ENCODE peak calls at places on chromosomes 2 and 18, in four cellular contexts. B is tibial artery, R is psoas muscle, Y is fibroblast of lung. K is an unnamed sample.

GRCh38 chr2:98910349-98911125 is 25.5 kb downstream of the CRACDL start:
- DNase-seq in B (no peak), Y (no peak), R (no peak), K (no peak)

GRCh38 chr2:45816273-45816672 is 164.8 kb downstream of the PRKCE start:
- DNase-seq in B (peak; percentile 47), R (no peak), Y (peak; percentile 73), K (no peak)

GRCh38 chr18:27226556-27227075 is 41.5 kb upstream of the CHST9 start:
- DNase-seq in Y (no peak), R (no peak), B (no peak), K (no peak)

GRCh38 chr18:80210312-80211083 is 36.8 kb downstream of the PARD6G start:
- DNase-seq in R (no peak), B (no peak), Y (peak; percentile 22), K (no peak)

GRCh38 chr2:113068706-113069485 is 1.1 kb downstream of the IL1F10 start:
- DNase-seq in R (no peak), B (no peak), Y (no peak), K (no peak)

GRCh38 chr2:66494708-66495107 is 59.8 kb downstream of the MEIS1 start:
- DNase-seq in B (peak; percentile 63), Y (peak; percentile 94), R (peak; percentile 62), K (no peak)

GRCh38 chr18:65544701-65545100 is 206.1 kb upstream of the CDH7 start:
- DNase-seq in R (no peak), Y (no peak), B (no peak), K (no peak)

GRCh38 chr2:144084114-144084661 is 435.7 kb downstream of the ZEB2 start:
- DNase-seq in Y (peak; percentile 68), B (no peak), R (no peak), K (no peak)

GRCh38 chr2:96870631-96871255 is 863 bp upstream of the SEMA4C start:
- DNase-seq in B (peak; percentile 61), R (no peak), Y (no peak), K (no peak)

GRCh38 chr2:142675398-142675797 is 202.1 kb upstream of the KYNU start:
- DNase-seq in R (no peak), B (no peak), Y (peak; percentile 4), K (no peak)

GRCh38 chr2:796151-796955 is 119.1 kb upstream of the TMEM18 start:
- DNase-seq in R (no peak), Y (no peak), B (no peak), K (no peak)

GRCh38 chr2:127663566-127664064 is 11.7 kb downstream of the LIMS2 start:
- DNase-seq in Y (no peak), R (no peak), B (no peak), K (no peak)

GRCh38 chr2:176584333-176584732 is 315.1 kb downstream of the MTX2 start:
- DNase-seq in B (no peak), R (no peak), Y (no peak), K (no peak)

GRCh38 chr2:188622898-188623297 is 331.2 kb downstream of the GULP1 start:
- DNase-seq in B (no peak), Y (no peak), R (no peak), K (no peak)

GRCh38 chr2:240997856-240998705 is at the start of gene SNED1:
- DNase-seq in Y (peak; percentile 85), R (peak; percentile 95), B (peak; percentile 89), K (peak; percentile 94)

GRCh38 chr2:3728104-3729054 is 25.0 kb downstream of the DCDC2C start:
- DNase-seq in B (no peak), Y (peak; percentile 76), R (no peak), K (no peak)

GRCh38 chr2:232721882-232722281 is 24.8 kb downstream of the GIGYF2 start:
- DNase-seq in B (no peak), Y (no peak), R (no peak), K (no peak)

GRCh38 chr2:225400060-225400511 is 576 bp downstream of the NYAP2 start:
- DNase-seq in R (no peak), B (no peak), Y (peak; percentile 53), K (no peak)

GRCh38 chr2:237283136-237283928 is 130.6 kb downstream of the COL6A3 start:
- DNase-seq in Y (peak; percentile 70), R (no peak), B (no peak), K (no peak)

GRCh38 chr2:71474116-71474743 is 20.9 kb downstream of the DYSF start:
- DNase-seq in Y (no peak), B (no peak), R (no peak), K (no peak)

GRCh38 chr2:31138037-31138962 is at the start of gene GALNT14:
- DNase-seq in B (peak; percentile 27), R (peak; percentile 71), Y (peak; percentile 19), K (peak; percentile 48)

GRCh38 chr2:128613876-128614275 is 295.2 kb upstream of the HS6ST1 start:
- DNase-seq in B (no peak), Y (no peak), R (peak; percentile 4), K (peak; percentile 9)

GRCh38 chr2:210224660-210225460 is at the start of gene ACADL:
- DNase-seq in B (peak; percentile 69), Y (peak; percentile 14), R (peak; percentile 85), K (peak; percentile 90)

GRCh38 chr18:62878305-62878704 is 163.0 kb downstream of the PHLPP1 start:
- DNase-seq in R (no peak), B (no peak), Y (no peak), K (no peak)

DNA sequence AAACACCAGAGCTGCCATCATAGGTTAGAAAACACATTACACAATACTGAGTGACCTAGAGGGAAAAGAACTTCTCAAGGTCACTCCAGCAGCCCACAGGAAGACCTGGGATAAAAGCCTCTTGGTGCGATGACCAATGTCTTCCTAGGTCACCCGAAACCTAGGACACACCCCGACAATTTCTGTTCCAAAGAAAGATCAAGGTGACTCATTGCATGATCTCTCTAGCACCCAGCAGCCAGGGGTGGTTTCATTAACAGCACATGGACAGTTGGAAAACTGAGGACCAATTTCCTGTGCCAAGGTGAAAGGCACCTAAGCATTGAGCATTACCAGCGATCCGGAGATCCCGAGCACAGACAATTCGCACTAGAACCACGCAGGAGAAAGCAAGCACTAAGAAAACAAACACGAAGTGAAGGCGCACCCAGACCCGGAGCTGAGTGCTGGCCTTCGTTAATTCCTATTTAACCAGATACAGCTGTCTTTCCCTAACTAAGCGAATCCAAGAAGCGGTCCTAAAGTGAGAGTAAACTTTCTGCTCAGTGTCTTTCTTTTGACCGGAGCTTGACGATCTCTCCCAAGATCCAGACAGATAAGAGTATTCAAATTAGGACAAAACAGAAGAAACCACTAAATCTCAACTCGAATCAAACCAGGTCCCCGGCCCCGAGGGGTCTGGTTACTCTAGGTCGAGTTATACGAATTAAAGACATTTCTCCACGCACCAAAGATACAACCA is 1.4 kb downstream of the CACNB4 start:
- DNase-seq in Y (peak; percentile 32), B (no peak), R (no peak), K (no peak)
- H3K27ac ChIP-seq in Y (no peak overlapping the region), B (peak overlapping the region; percentile 65), R (no peak overlapping the region), K (no peak overlapping the region)

DNA sequence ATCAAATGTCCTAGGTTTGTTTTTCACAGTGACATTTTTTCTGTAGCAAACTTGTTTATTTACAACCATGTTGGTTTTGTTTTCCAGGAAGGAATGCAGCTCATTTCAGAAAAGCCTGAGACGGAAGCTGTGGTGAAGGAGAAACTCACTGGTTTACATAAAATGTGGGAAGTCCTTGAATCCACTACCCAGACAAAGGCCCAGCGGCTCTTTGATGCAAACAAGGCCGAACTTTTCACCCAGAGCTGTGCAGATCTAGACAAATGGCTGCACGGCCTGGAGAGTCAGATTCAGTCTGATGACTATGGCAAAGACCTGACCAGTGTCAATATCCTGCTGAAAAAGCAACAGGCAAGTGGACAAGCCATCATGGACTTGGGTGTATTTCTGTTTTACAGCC is 79.2 kb upstream of the EML6 start:
- DNase-seq in Y (no peak), R (no peak), B (no peak), K (no peak)
- H3K36me3 ChIP-seq in Y (peaks cover 28% of the 10 kb centered on the region), R (peaks cover 73% of the 10 kb centered on the region), B (peaks cover 97% of the 10 kb centered on the region), K (peaks cover 60% of the 10 kb centered on the region)

GRCh38 chr2:172462393-172463381 is 35.3 kb downstream of the ITGA6 start:
- DNase-seq in R (no peak), Y (no peak), B (no peak), K (no peak)
- TF ChIP-seq CTCF in R (no peak), Y (no peak), B (no peak), K (peak; percentile 2)

GRCh38 chr2:202933139-202933510 is 21.1 kb downstream of the CARF start:
- DNase-seq in B (no peak), Y (no peak), R (no peak), K (no peak)
- H3K27ac ChIP-seq in B (no peak overlapping the region), Y (no peak overlapping the region), R (no peak overlapping the region), K (no peak overlapping the region)

DNA sequence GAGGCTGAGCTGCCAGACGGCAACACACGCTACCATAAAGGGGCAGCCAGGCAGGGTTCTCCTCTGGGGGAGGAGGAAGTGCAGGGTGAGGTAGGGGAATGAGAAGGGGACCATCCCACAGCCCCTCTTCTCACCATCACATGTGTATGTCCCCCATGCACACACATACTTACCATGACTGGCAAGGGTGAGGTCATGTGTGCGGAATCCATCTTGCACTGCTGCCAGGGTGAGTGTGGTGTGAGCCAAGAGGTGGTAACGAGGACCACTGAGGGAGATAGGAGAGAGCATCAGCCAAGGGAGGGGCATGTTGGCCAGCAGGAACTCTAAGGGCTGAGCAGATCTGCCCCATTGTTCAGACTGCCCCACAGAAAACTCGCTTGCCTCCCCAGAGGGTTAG is 7.1 kb downstream of the WDR54 start:
- DNase-seq in B (no peak), Y (no peak), R (no peak), K (no peak)
- H3K36me3 ChIP-seq in B (peaks cover 45% of the 10 kb centered on the region), Y (peaks cover 16% of the 10 kb centered on the region), R (peaks cover 43% of the 10 kb centered on the region), K (peaks cover 23% of the 10 kb centered on the region)

DNA sequence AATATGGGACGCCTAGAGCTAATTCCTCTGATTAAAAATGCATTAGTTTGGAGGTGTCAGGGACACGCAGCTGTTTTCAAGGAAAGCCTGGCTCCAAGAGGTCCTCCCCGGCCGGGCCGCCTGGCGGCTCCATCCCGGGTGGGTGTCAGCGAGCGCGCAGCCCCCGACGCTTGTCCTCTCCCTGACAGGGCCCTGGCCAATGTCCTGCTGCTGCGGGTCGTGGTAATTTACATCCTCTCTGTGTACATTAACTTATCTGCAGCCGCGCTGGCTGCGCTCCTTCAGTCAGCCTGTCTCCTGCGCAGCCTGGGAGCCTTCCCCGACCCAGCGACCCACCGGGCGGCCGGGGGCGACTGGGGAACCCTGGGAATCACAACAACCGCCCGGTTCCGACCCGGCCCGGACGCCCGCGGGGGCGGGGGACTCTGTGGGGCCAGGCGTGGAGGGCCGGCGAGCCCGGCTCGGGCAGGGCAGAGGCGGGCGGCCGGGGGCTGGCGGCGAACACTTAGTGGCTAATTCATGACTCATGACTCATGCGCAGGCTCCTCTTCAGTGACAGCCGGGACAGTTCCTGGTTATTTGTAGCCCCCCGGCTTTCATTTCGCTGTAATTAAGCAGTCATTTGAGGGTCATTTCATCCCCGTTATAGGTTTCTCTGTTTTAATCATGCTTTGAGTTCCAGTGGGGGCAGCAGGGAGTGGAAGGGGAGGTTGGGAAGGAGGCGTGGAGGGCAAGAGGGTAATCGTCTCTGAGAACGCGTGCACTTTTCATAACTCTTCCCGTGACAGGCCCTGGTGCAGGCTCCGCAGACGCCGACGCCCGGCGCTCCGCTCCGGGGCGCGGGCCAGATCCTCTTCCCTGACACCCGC is 141.9 kb upstream of the CTAGE1 start:
- DNase-seq in B (peak; percentile 80), R (peak; percentile 75), Y (peak; percentile 70), K (peak; percentile 82)
- TF ChIP-seq CTCF in B (peak; percentile 37), R (no peak), Y (peak; percentile 27), K (no peak)

GRCh38 chr18:39863916-39864315 is 2091.1 kb upstream of the PIK3C3 start:
- DNase-seq in R (no peak), B (no peak), Y (no peak), K (no peak)

GRCh38 chr18:39862341-39862740 is 2092.7 kb upstream of the PIK3C3 start:
- DNase-seq in B (no peak), Y (peak; percentile 45), R (no peak), K (no peak)
- H3K27ac ChIP-seq in B (no peak overlapping the region), Y (no peak overlapping the region), R (no peak overlapping the region), K (no peak overlapping the region)